ENCODE peak calls at places on chromosomes 6 and 20, in four cellular contexts. E is heart left ventricle, Y is ascending aorta, S is thoracic aorta. Q is an unnamed sample.

GRCh38 chr6:79671605-79672266 is 40.6 kb downstream of the SH3BGRL2 start:
- DNase-seq in E (peak; percentile 57), Y (no peak), S (no peak), Q (no peak)

GRCh38 chr20:4444404-4444803 is 277.3 kb upstream of the PRND start:
- DNase-seq in E (no peak), Y (no peak), S (no peak), Q (no peak)

GRCh38 chr6:83311231-83311630 is 118.1 kb downstream of the RWDD2A start:
- DNase-seq in E (no peak), Y (no peak), S (no peak), Q (no peak)

GRCh38 chr6:157050537-157051280 is 272.6 kb downstream of the TMEM242 start:
- DNase-seq in E (no peak), Y (no peak), S (no peak), Q (no peak)

GRCh38 chr6:125019873-125020272 is 57.6 kb downstream of the RNF217 start:
- DNase-seq in E (no peak), Y (no peak), S (no peak), Q (no peak)

GRCh38 chr20:64108731-64109389 is 1.5 kb upstream of the NPBWR2 start:
- DNase-seq in E (no peak), Y (peak; percentile 3), S (no peak), Q (no peak)

GRCh38 chr6:25652007-25652515 is at the start of gene SCGN:
- DNase-seq in E (peak; percentile 62), Y (no peak), S (peak; percentile 3), Q (peak; percentile 75)

GRCh38 chr6:7590918-7591302 is 912 bp downstream of the SNRNP48 start:
- DNase-seq in E (no peak), Y (no peak), S (no peak), Q (no peak)

GRCh38 chr20:53827996-53828672 is 234.5 kb upstream of the ZNF217 start:
- DNase-seq in E (no peak), Y (no peak), S (no peak), Q (no peak)

GRCh38 chr20:33656010-33656782 is 5.9 kb upstream of the C20orf144 start:
- DNase-seq in E (no peak), Y (no peak), S (no peak), Q (no peak)

GRCh38 chr6:134245041-134245440 is 72.9 kb downstream of the SGK1 start:
- DNase-seq in E (no peak), Y (no peak), S (no peak), Q (no peak)

GRCh38 chr6:160462116-160462515 is 113.9 kb downstream of the SLC22A3 start:
- DNase-seq in E (no peak), Y (no peak), S (no peak), Q (no peak)

GRCh38 chr6:116450769-116451740 is 10.1 kb upstream of the CALHM6 start:
- DNase-seq in E (no peak), Y (no peak), S (no peak), Q (no peak)

GRCh38 chr6:53281518-53282215 is 67.1 kb downstream of the ELOVL5 start:
- DNase-seq in E (no peak), Y (no peak), S (no peak), Q (no peak)

GRCh38 chr20:20439602-20440001 is 71.7 kb downstream of the INSM1 start:
- DNase-seq in E (no peak), Y (no peak), S (no peak), Q (no peak)

GRCh38 chr20:6006603-6006949 is 47.3 kb downstream of the LRRN4 start:
- DNase-seq in E (no peak), Y (no peak), S (no peak), Q (no peak)

GRCh38 chr6:158819977-158820632 is 937 bp upstream of the EZR start:
- DNase-seq in E (no peak), Y (no peak), S (no peak), Q (peak; percentile 20)

GRCh38 chr6:155530219-155530834 is 74.7 kb upstream of the NOX3 start:
- DNase-seq in E (no peak), Y (no peak), S (no peak), Q (peak; percentile 31)

GRCh38 chr20:23156842-23157423 is 70.8 kb upstream of the CD93 start:
- DNase-seq in E (no peak), Y (no peak), S (no peak), Q (no peak)
- H3K4me1 ChIP-seq in E (peaks cover 56% of the 10 kb centered on the region), Y (peaks cover 79% of the 10 kb centered on the region), S (peaks cover 93% of the 10 kb centered on the region), Q (peaks cover 44% of the 10 kb centered on the region)

GRCh38 chr20:22576273-22576672 is 8.1 kb downstream of the FOXA2 start:
- DNase-seq in E (no peak), Y (no peak), S (no peak), Q (no peak)
- H3K27me3 ChIP-seq in E (peaks cover 91% of the 10 kb centered on the region), Y (peaks cover 11% of the 10 kb centered on the region), S (peaks cover 18% of the 10 kb centered on the region), Q (no peaks in the 10 kb centered on the region)

GRCh38 chr6:44771647-44772415 is 384.3 kb downstream of the CDC5L start:
- DNase-seq in E (no peak), Y (no peak), S (no peak), Q (peak; percentile 39)
- H3K4me1 ChIP-seq in E (no peaks in the 10 kb centered on the region), Y (no peaks in the 10 kb centered on the region), S (no peaks in the 10 kb centered on the region), Q (no peaks in the 10 kb centered on the region)

GRCh38 chr20:62997626-62998025 is 9.1 kb downstream of the BHLHE23 start:
- DNase-seq in E (no peak), Y (no peak), S (no peak), Q (no peak)
- H3K27me3 ChIP-seq in E (peaks cover 21% of the 10 kb centered on the region), Y (no peaks in the 10 kb centered on the region), S (no peaks in the 10 kb centered on the region), Q (no peaks in the 10 kb centered on the region)

GRCh38 chr6:111844921-111845320 is 28.3 kb downstream of the FYN start:
- DNase-seq in E (no peak), Y (no peak), S (no peak), Q (no peak)
- H3K4me1 ChIP-seq in E (peaks cover 94% of the 10 kb centered on the region), Y (peaks cover 2% of the 10 kb centered on the region), S (peaks cover 25% of the 10 kb centered on the region), Q (peaks cover 22% of the 10 kb centered on the region)

GRCh38 chr20:58737198-58737597 is 44.6 kb downstream of the NPEPL1 start:
- DNase-seq in E (no peak), Y (no peak), S (no peak), Q (no peak)
- H3K27me3 ChIP-seq in E (no peaks in the 10 kb centered on the region), Y (no peaks in the 10 kb centered on the region), S (no peaks in the 10 kb centered on the region), Q (no peaks in the 10 kb centered on the region)

GRCh38 chr20:50931048-50931305 is 260 bp downstream of the ADNP start:
- DNase-seq in E (no peak), Y (no peak), S (no peak), Q (no peak)
- H3K4me1 ChIP-seq in E (peaks cover 30% of the 10 kb centered on the region), Y (peaks cover 11% of the 10 kb centered on the region), S (peaks cover 34% of the 10 kb centered on the region), Q (peaks cover 12% of the 10 kb centered on the region)

Q was measured in testis.